ENCODE peak calls at places on chromosomes 3 and 15, in four cellular contexts. T is brain microvascular endothelial cell, G is foreskin fibroblast, K is neural crest cell. X is an unnamed sample.

GRCh38 chr3:53856964-53857363 is 10.6 kb downstream of the IL17RB start:
- DNase-seq in K (no peak), G (no peak), T (no peak), X (no peak)

GRCh38 chr15:25177955-25178801 is 223.4 kb downstream of the SNRPN start:
- DNase-seq in K (no peak), T (no peak), G (no peak), X (no peak)

GRCh38 chr3:157154563-157155333 is 5.2 kb downstream of the CCNL1 start:
- DNase-seq in T (no peak), K (no peak), G (no peak), X (no peak)

GRCh38 chr15:101357333-101357732 is 62.3 kb upstream of the SNRPA1 start:
- DNase-seq in G (no peak), K (no peak), T (no peak), X (no peak)

GRCh38 chr3:153977148-153977547 is 144.0 kb upstream of the ARHGEF26 start:
- DNase-seq in G (peak), K (no peak), T (peak), X (no peak)

GRCh38 chr15:66654718-66655375 is 47.2 kb upstream of the SMAD6 start:
- DNase-seq in G (no peak), K (no peak), T (no peak), X (no peak)

GRCh38 chr15:39502048-39502447 is 78.8 kb upstream of the THBS1 start:
- DNase-seq in G (no peak), K (no peak), T (no peak), X (no peak)

GRCh38 chr15:84982301-84982920 is 755 bp downstream of the PDE8A start:
- DNase-seq in G (peak), K (no peak), T (no peak), X (no peak)

GRCh38 chr3:65493371-65493882 is 545.3 kb downstream of the MAGI1 start:
- DNase-seq in G (no peak), K (no peak), T (no peak), X (no peak)

GRCh38 chr3:194574639-194575483 is 58.4 kb downstream of the TMEM44 start:
- DNase-seq in G (peak), T (peak), K (no peak), X (no peak)

GRCh38 chr15:70067011-70067410 is 30.7 kb downstream of the TLE3 start:
- DNase-seq in G (no peak), K (no peak), T (no peak), X (no peak)

GRCh38 chr15:64895285-64896065 is 16.2 kb upstream of the ANKDD1A start:
- DNase-seq in K (no peak), T (peak), G (peak), X (no peak)

GRCh38 chr15:101382544-101382943 is 87.5 kb upstream of the SNRPA1 start:
- DNase-seq in K (no peak), G (no peak), T (no peak), X (no peak)

GRCh38 chr3:72997421-72997961 is 880 bp downstream of the PPP4R2 start:
- DNase-seq in K (peak), T (peak), G (peak), X (no peak)

GRCh38 chr3:64268926-64269325 is 43.7 kb upstream of the PRICKLE2 start:
- DNase-seq in T (no peak), G (no peak), K (no peak), X (no peak)

GRCh38 chr3:8757551-8758518 is 11.6 kb downstream of the OXTR start:
- DNase-seq in K (no peak), T (peak), G (peak), X (no peak)
- TF ChIP-seq CTCF in K (no peak), T (peak), G (peak), X (no peak)

GRCh38 chr15:71104636-71105035 is 10.6 kb upstream of the THSD4 start:
- DNase-seq in K (no peak), G (no peak), T (no peak), X (no peak)

GRCh38 chr15:71098920-71099319 is 16.4 kb upstream of the THSD4 start:
- DNase-seq in G (no peak), T (no peak), K (no peak), X (no peak)

GRCh38 chr15:71105444-71105843 is 9.8 kb upstream of the THSD4 start:
- DNase-seq in T (no peak), K (no peak), G (no peak), X (no peak)

GRCh38 chr15:71106802-71107500 is 8.3 kb upstream of the THSD4 start:
- DNase-seq in G (no peak), K (no peak), T (no peak), X (no peak)

GRCh38 chr15:71103102-71103676 is 12.1 kb upstream of the THSD4 start:
- DNase-seq in G (peak), K (peak), T (peak), X (no peak)
- TF ChIP-seq CTCF in G (peak), K (peak), T (peak), X (no peak)

DNA sequence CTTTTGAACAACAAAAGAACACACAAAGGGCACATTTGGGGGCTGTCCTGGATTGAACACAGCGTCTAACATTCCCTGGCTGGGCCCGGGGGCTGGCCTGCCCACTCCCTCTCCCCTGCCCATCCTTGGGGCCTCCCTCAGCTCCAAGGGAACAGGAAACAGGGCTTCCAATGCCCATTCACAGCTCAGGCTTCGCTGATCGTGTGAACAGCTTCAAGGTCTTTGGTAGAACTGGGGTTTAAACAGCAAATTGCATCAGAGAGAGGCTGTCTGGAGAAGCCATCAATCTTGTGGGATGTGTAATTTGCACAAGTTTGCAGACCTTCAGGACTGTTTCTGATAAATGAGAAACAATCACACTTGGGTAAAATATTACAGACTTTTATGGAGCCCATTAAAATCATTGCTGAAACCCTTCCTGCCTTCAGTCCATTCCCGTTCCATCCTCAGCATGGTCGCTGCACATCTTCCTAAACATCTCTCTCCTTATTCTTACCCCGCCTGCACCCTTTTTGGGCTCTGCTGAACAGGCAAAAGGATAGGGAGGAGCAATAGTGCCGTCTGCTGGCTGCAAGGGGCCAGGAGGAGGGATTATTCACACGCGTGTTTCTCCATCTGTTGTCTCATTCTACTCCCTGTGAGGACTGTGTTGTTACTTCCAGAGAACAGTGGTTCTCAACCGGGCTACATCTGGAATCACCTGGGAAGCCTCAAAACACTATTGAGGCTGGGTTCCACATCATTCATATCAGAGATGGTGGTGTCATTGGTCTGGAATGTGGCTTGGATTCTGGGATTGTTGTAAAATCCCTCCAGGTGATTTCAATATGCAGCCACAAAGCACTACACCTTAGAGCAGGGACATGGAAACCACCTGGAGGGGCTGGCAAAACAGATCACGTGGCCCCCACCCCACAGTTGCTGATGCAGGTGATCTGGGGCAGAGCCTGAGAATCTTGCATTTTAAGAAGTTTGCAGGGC is 116.3 kb downstream of the CLSTN2 start:
- DNase-seq in K (no peak), T (no peak), G (no peak), X (no peak)
- TF ChIP-seq CTCF in K (peak), T (peak), G (no peak), X (no peak)

DNA sequence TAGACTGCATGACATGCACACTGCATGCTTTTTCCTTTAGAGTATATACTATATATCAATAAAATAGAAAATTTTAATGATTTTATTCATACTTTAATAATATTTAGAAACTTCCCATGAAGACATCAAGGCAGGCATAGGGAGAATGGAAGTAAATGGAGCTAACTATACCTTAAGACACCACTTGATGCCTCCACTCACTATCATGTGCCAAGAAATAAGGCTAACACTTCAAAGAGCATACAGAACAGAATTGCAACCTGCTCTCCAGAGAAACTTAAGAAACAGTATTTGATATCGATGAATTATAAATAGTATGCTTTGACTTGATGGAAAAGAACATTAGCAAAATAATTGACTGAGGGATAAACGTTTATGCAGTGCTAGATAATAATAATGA is 192.6 kb upstream of the MBNL1 start:
- DNase-seq in K (no peak), G (peak), T (no peak), X (no peak)
- TF ChIP-seq CTCF in K (no peak), G (no peak), T (no peak), X (no peak)

GRCh38 chr3:98513736-98514135 is 9.0 kb downstream of the CLDND1 start:
- DNase-seq in G (no peak), T (no peak), K (no peak), X (no peak)

GRCh38 chr3:98512576-98512975 is 10.1 kb downstream of the CLDND1 start:
- DNase-seq in K (no peak), G (no peak), T (no peak), X (no peak)

GRCh38 chr3:98508582-98508981 is 11.1 kb downstream of the OR5K2 start:
- DNase-seq in K (no peak), G (no peak), T (no peak), X (no peak)

GRCh38 chr3:98514948-98515347 is 7.8 kb downstream of the CLDND1 start:
- DNase-seq in K (no peak), T (no peak), G (no peak), X (no peak)

DNA sequence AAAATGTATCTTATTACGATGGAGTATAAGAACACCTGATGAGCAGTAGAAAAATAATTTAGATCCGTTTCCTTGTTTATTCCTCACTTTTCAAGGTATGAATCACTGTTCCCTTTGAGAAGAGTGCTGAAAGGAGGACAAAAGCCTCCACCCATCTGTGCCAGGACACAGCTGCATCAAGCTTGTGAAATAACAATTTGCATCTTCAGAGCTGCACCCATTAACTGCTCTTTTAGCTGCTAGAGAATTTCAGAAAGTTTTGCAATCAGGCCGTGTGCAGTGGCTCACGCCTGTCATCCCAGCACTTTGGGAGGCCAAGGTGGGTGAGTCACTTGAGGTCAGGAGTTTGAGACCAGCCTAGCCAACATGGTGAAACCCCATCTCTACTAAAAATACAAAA is 9.6 kb downstream of the CLDND1 start:
- DNase-seq in K (no peak), G (peak), T (peak), X (no peak)
- TF ChIP-seq CTCF in K (no peak), G (no peak), T (no peak), X (no peak)